ENCODE peak calls at places on chromosomes 12 and 14, in eight cellular contexts. One of them, this sample, is unnamed. For H3K27me3, the result is how much of the 10 kb centered on the place peaks cover.

GRCh38 chr14:103393687-103394626 is 8.7 kb downstream of the MARK3 start:
- DNase-seq in neural progenitor cell: peak
- DNase-seq in HepG2: no peak
- DNase-seq in NT2/D1: no peak
- DNase-seq in astrocyte: peak
- DNase-seq in fibroblast of lung: peak
- DNase-seq in colonic mucosa: no peak
- DNase-seq in IMR-90: peak
- DNase-seq in this sample: peak

GRCh38 chr12:13278249-13278787 is 81.8 kb downstream of the EMP1 start:
- DNase-seq in neural progenitor cell: peak
- DNase-seq in HepG2: peak
- DNase-seq in NT2/D1: peak
- DNase-seq in astrocyte: peak
- DNase-seq in fibroblast of lung: peak
- DNase-seq in colonic mucosa: peak
- DNase-seq in IMR-90: peak
- DNase-seq in this sample: peak

GRCh38 chr14:21704340-21704737 is 30.7 kb upstream of the OR4E1 start:
- DNase-seq in neural progenitor cell: no peak
- DNase-seq in HepG2: no peak
- DNase-seq in NT2/D1: no peak
- DNase-seq in astrocyte: no peak
- DNase-seq in fibroblast of lung: no peak
- DNase-seq in colonic mucosa: peak
- DNase-seq in IMR-90: no peak
- DNase-seq in this sample: no peak

GRCh38 chr14:83120187-83120586 is 1586.5 kb upstream of the SEL1L start:
- DNase-seq in neural progenitor cell: no peak
- DNase-seq in HepG2: no peak
- DNase-seq in NT2/D1: no peak
- DNase-seq in astrocyte: no peak
- DNase-seq in fibroblast of lung: no peak
- DNase-seq in colonic mucosa: no peak
- DNase-seq in IMR-90: peak
- DNase-seq in this sample: no peak

GRCh38 chr14:39426605-39427004 is 5.6 kb downstream of the FBXO33 start:
- DNase-seq in neural progenitor cell: no peak
- DNase-seq in HepG2: peak
- DNase-seq in NT2/D1: no peak
- DNase-seq in astrocyte: peak
- DNase-seq in fibroblast of lung: peak
- DNase-seq in colonic mucosa: no peak
- DNase-seq in IMR-90: peak
- DNase-seq in this sample: peak

GRCh38 chr12:124159655-124160054 is 135.2 kb upstream of the RFLNA start:
- DNase-seq in neural progenitor cell: no peak
- DNase-seq in HepG2: no peak
- DNase-seq in NT2/D1: no peak
- DNase-seq in astrocyte: no peak
- DNase-seq in fibroblast of lung: no peak
- DNase-seq in colonic mucosa: peak
- DNase-seq in IMR-90: no peak
- DNase-seq in this sample: no peak

GRCh38 chr12:6534914-6535696 is 788 bp downstream of the GAPDH start:
- DNase-seq in neural progenitor cell: peak
- DNase-seq in HepG2: peak
- DNase-seq in NT2/D1: peak
- DNase-seq in astrocyte: peak
- DNase-seq in fibroblast of lung: peak
- DNase-seq in colonic mucosa: peak
- DNase-seq in IMR-90: peak
- DNase-seq in this sample: peak

GRCh38 chr12:6953417-6954315 is 2.5 kb downstream of the PTPN6 start:
- DNase-seq in neural progenitor cell: no peak
- DNase-seq in HepG2: no peak
- DNase-seq in NT2/D1: no peak
- DNase-seq in astrocyte: peak
- DNase-seq in fibroblast of lung: peak
- DNase-seq in colonic mucosa: peak
- DNase-seq in IMR-90: no peak
- DNase-seq in this sample: no peak

GRCh38 chr14:101286271-101287018 is 274.9 kb upstream of the DIO3 start:
- DNase-seq in neural progenitor cell: no peak
- DNase-seq in HepG2: peak
- DNase-seq in NT2/D1: no peak
- DNase-seq in astrocyte: no peak
- DNase-seq in fibroblast of lung: no peak
- DNase-seq in colonic mucosa: no peak
- DNase-seq in IMR-90: no peak
- DNase-seq in this sample: no peak

GRCh38 chr14:57634335-57634734 is 140.7 kb upstream of the CCDC198 start:
- DNase-seq in neural progenitor cell: no peak
- DNase-seq in HepG2: no peak
- DNase-seq in NT2/D1: no peak
- DNase-seq in astrocyte: no peak
- DNase-seq in fibroblast of lung: no peak
- DNase-seq in colonic mucosa: no peak
- DNase-seq in IMR-90: no peak
- DNase-seq in this sample: no peak
- H3K9ac ChIP-seq in neural progenitor cell: no peak
- H3K9ac ChIP-seq in HepG2: no peak
- H3K9ac ChIP-seq in NT2/D1: no peak
- H3K9ac ChIP-seq in astrocyte: no peak
- H3K9ac ChIP-seq in fibroblast of lung: no peak
- H3K9ac ChIP-seq in colonic mucosa: no peak
- H3K9ac ChIP-seq in IMR-90: no peak
- H3K9ac ChIP-seq in this sample: no peak

GRCh38 chr12:58592817-58593216 is 327.5 kb downstream of the LRIG3 start:
- DNase-seq in neural progenitor cell: no peak
- DNase-seq in HepG2: no peak
- DNase-seq in NT2/D1: no peak
- DNase-seq in astrocyte: peak
- DNase-seq in fibroblast of lung: peak
- DNase-seq in colonic mucosa: no peak
- DNase-seq in IMR-90: no peak
- DNase-seq in this sample: no peak

GRCh38 chr12:58588771-58589170 is 331.5 kb downstream of the LRIG3 start:
- DNase-seq in neural progenitor cell: no peak
- DNase-seq in HepG2: no peak
- DNase-seq in NT2/D1: no peak
- DNase-seq in astrocyte: no peak
- DNase-seq in fibroblast of lung: peak
- DNase-seq in colonic mucosa: no peak
- DNase-seq in IMR-90: peak
- DNase-seq in this sample: peak

GRCh38 chr12:58596381-58596780 is 323.9 kb downstream of the LRIG3 start:
- DNase-seq in neural progenitor cell: no peak
- DNase-seq in HepG2: no peak
- DNase-seq in NT2/D1: no peak
- DNase-seq in astrocyte: no peak
- DNase-seq in fibroblast of lung: no peak
- DNase-seq in colonic mucosa: no peak
- DNase-seq in IMR-90: no peak
- DNase-seq in this sample: no peak

GRCh38 chr12:58593557-58594304 is 326.6 kb downstream of the LRIG3 start:
- DNase-seq in neural progenitor cell: no peak
- DNase-seq in HepG2: no peak
- DNase-seq in NT2/D1: no peak
- DNase-seq in astrocyte: no peak
- DNase-seq in fibroblast of lung: no peak
- DNase-seq in colonic mucosa: no peak
- DNase-seq in IMR-90: no peak
- DNase-seq in this sample: no peak
- H3K27me3 ChIP-seq in neural progenitor cell: under half
- H3K27me3 ChIP-seq in HepG2: under half
- H3K27me3 ChIP-seq in NT2/D1: under half
- H3K27me3 ChIP-seq in astrocyte: under half
- H3K27me3 ChIP-seq in fibroblast of lung: under half
- H3K27me3 ChIP-seq in colonic mucosa: under half
- H3K27me3 ChIP-seq in IMR-90: under half
- H3K27me3 ChIP-seq in this sample: under half

GRCh38 chr14:65237956-65238355 is 135.6 kb upstream of the MAX start:
- DNase-seq in neural progenitor cell: no peak
- DNase-seq in HepG2: peak
- DNase-seq in NT2/D1: no peak
- DNase-seq in astrocyte: no peak
- DNase-seq in fibroblast of lung: peak
- DNase-seq in colonic mucosa: no peak
- DNase-seq in IMR-90: no peak
- DNase-seq in this sample: no peak

GRCh38 chr14:65237023-65237814 is 134.9 kb upstream of the MAX start:
- DNase-seq in neural progenitor cell: no peak
- DNase-seq in HepG2: no peak
- DNase-seq in NT2/D1: no peak
- DNase-seq in astrocyte: peak
- DNase-seq in fibroblast of lung: peak
- DNase-seq in colonic mucosa: no peak
- DNase-seq in IMR-90: peak
- DNase-seq in this sample: peak

GRCh38 chr14:65239897-65240296 is 137.6 kb upstream of the MAX start:
- DNase-seq in neural progenitor cell: no peak
- DNase-seq in HepG2: no peak
- DNase-seq in NT2/D1: no peak
- DNase-seq in astrocyte: no peak
- DNase-seq in fibroblast of lung: no peak
- DNase-seq in colonic mucosa: no peak
- DNase-seq in IMR-90: no peak
- DNase-seq in this sample: no peak

GRCh38 chr14:65238456-65238855 is 136.1 kb upstream of the MAX start:
- DNase-seq in neural progenitor cell: no peak
- DNase-seq in HepG2: peak
- DNase-seq in NT2/D1: no peak
- DNase-seq in astrocyte: peak
- DNase-seq in fibroblast of lung: peak
- DNase-seq in colonic mucosa: no peak
- DNase-seq in IMR-90: peak
- DNase-seq in this sample: peak

GRCh38 chr14:65239143-65239672 is 136.9 kb upstream of the MAX start:
- DNase-seq in neural progenitor cell: no peak
- DNase-seq in HepG2: peak
- DNase-seq in NT2/D1: no peak
- DNase-seq in astrocyte: peak
- DNase-seq in fibroblast of lung: peak
- DNase-seq in colonic mucosa: peak
- DNase-seq in IMR-90: peak
- DNase-seq in this sample: no peak
- H3K9ac ChIP-seq in neural progenitor cell: no peak
- H3K9ac ChIP-seq in HepG2: peak
- H3K9ac ChIP-seq in NT2/D1: no peak
- H3K9ac ChIP-seq in astrocyte: peak
- H3K9ac ChIP-seq in fibroblast of lung: no peak
- H3K9ac ChIP-seq in colonic mucosa: no peak
- H3K9ac ChIP-seq in IMR-90: no peak
- H3K9ac ChIP-seq in this sample: peak

DNA sequence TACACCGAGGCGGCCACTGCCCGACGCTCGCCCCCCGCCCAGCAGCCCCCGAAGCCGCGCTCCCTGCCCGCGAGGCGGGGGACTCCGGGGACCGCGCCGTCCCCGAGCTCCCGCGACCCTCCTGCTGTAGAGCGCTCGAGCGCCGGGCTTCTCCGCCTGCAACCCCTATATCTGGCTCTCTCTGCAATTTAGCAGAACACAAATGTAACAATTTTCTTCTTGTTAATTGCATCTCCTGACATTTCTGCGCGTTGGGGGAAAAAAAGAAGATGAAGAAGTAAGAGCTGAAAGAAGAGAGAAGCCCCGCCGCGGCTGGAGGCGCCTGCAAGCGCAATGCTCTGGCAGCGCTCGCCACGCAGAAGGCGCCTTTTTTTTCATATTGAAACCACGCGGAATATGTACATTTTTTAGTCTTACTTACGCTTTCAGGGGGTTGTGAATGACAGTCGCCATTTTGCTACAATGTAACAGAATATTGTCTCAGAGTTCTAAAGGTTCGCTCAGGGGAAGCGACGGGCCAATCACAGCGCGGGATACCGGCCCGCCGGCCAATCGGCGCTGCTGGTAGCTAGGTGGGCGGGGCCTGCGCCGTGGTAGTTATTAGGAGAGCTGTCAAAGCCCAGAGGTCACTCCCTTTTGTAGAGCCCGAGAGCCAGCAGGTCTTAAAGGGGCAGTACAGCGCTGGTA is at the start of gene DPF3:
- DNase-seq in neural progenitor cell: peak
- DNase-seq in HepG2: peak
- DNase-seq in NT2/D1: peak
- DNase-seq in astrocyte: peak
- DNase-seq in fibroblast of lung: peak
- DNase-seq in colonic mucosa: peak
- DNase-seq in IMR-90: peak
- DNase-seq in this sample: peak
- H3K27me3 ChIP-seq in neural progenitor cell: half or more
- H3K27me3 ChIP-seq in HepG2: under half
- H3K27me3 ChIP-seq in NT2/D1: half or more
- H3K27me3 ChIP-seq in astrocyte: under half
- H3K27me3 ChIP-seq in fibroblast of lung: under half
- H3K27me3 ChIP-seq in colonic mucosa: under half
- H3K27me3 ChIP-seq in IMR-90: under half
- H3K27me3 ChIP-seq in this sample: under half

GRCh38 chr12:3257411-3257810 is 180.2 kb downstream of the TSPAN9 start:
- DNase-seq in neural progenitor cell: no peak
- DNase-seq in HepG2: no peak
- DNase-seq in NT2/D1: peak
- DNase-seq in astrocyte: no peak
- DNase-seq in fibroblast of lung: no peak
- DNase-seq in colonic mucosa: no peak
- DNase-seq in IMR-90: no peak
- DNase-seq in this sample: no peak
- H3K9ac ChIP-seq in neural progenitor cell: no peak
- H3K9ac ChIP-seq in HepG2: no peak
- H3K9ac ChIP-seq in NT2/D1: no peak
- H3K9ac ChIP-seq in astrocyte: no peak
- H3K9ac ChIP-seq in fibroblast of lung: no peak
- H3K9ac ChIP-seq in colonic mucosa: no peak
- H3K9ac ChIP-seq in IMR-90: no peak
- H3K9ac ChIP-seq in this sample: no peak

DNA sequence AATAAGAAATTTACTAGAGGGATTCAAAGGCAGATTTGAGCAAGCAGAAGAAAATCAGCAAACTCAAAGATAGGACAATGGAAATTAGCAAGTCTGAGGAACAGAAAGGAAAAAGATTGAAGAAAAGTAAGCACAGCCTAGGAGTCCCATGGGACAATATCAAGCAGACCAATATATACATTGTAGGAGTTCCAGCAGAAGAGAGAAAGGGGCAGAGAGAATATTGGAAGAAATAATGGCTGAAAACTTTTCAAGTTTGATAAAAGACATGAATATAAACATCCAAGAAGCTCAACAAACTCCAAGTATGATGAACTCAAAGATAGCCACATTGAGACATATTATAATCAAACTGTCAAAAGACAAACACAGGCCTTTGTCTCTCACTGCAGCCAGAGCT is 25.2 kb downstream of the ATP23 start:
- DNase-seq in neural progenitor cell: no peak
- DNase-seq in HepG2: no peak
- DNase-seq in NT2/D1: no peak
- DNase-seq in astrocyte: no peak
- DNase-seq in fibroblast of lung: no peak
- DNase-seq in colonic mucosa: no peak
- DNase-seq in IMR-90: no peak
- DNase-seq in this sample: no peak
- H3K27me3 ChIP-seq in neural progenitor cell: under half
- H3K27me3 ChIP-seq in HepG2: under half
- H3K27me3 ChIP-seq in NT2/D1: under half
- H3K27me3 ChIP-seq in astrocyte: under half
- H3K27me3 ChIP-seq in fibroblast of lung: under half
- H3K27me3 ChIP-seq in colonic mucosa: under half
- H3K27me3 ChIP-seq in IMR-90: under half
- H3K27me3 ChIP-seq in this sample: under half

GRCh38 chr12:51863363-51863920 is 14.9 kb upstream of the FIGNL2 start:
- DNase-seq in neural progenitor cell: peak
- DNase-seq in HepG2: no peak
- DNase-seq in NT2/D1: no peak
- DNase-seq in astrocyte: no peak
- DNase-seq in fibroblast of lung: peak
- DNase-seq in colonic mucosa: no peak
- DNase-seq in IMR-90: no peak
- DNase-seq in this sample: no peak
- H3K9ac ChIP-seq in neural progenitor cell: no peak
- H3K9ac ChIP-seq in HepG2: peak
- H3K9ac ChIP-seq in NT2/D1: peak
- H3K9ac ChIP-seq in astrocyte: no peak
- H3K9ac ChIP-seq in fibroblast of lung: no peak
- H3K9ac ChIP-seq in colonic mucosa: no peak
- H3K9ac ChIP-seq in IMR-90: no peak
- H3K9ac ChIP-seq in this sample: no peak